ENCODE peak calls at places on chromosomes 4 and X, in seven cellular contexts. One of them, this sample, is unnamed.

GRCh38 chr4:79695848-79696247 is 287.8 kb upstream of the GK2 start:
- DNase-seq in K562: no peak
- DNase-seq in HCT116: no peak
- DNase-seq in H1: no peak
- DNase-seq in HepG2: no peak
- DNase-seq in GM12878: no peak
- DNase-seq in SK-N-SH: no peak
- DNase-seq in this sample: no peak

GRCh38 chrX:105711805-105712204 is 110.5 kb upstream of the NRK start:
- DNase-seq in SK-N-SH: no peak
- DNase-seq in GM12878: no peak
- DNase-seq in K562: no peak
- DNase-seq in H1: no peak
- DNase-seq in HCT116: no peak
- DNase-seq in HepG2: no peak
- DNase-seq in this sample: no peak

GRCh38 chr4:146110847-146111485 is 64.6 kb upstream of the LSM6 start:
- DNase-seq in HCT116: no peak
- DNase-seq in H1: no peak
- DNase-seq in GM12878: no peak
- DNase-seq in SK-N-SH: no peak
- DNase-seq in HepG2: peak
- DNase-seq in K562: no peak
- DNase-seq in this sample: no peak

GRCh38 chrX:74422576-74423288 is 1.4 kb downstream of the SLC16A2 start:
- DNase-seq in HCT116: no peak
- DNase-seq in K562: no peak
- DNase-seq in HepG2: peak
- DNase-seq in H1: no peak
- DNase-seq in GM12878: no peak
- DNase-seq in SK-N-SH: peak
- DNase-seq in this sample: no peak

GRCh38 chrX:15956684-15957083 is 102.1 kb upstream of the AP1S2 start:
- DNase-seq in K562: no peak
- DNase-seq in GM12878: no peak
- DNase-seq in H1: no peak
- DNase-seq in HepG2: no peak
- DNase-seq in SK-N-SH: no peak
- DNase-seq in HCT116: no peak
- DNase-seq in this sample: no peak

GRCh38 chrX:28133763-28134162 is 152.5 kb upstream of the DCAF8L1 start:
- DNase-seq in H1: no peak
- DNase-seq in HepG2: no peak
- DNase-seq in GM12878: no peak
- DNase-seq in HCT116: no peak
- DNase-seq in K562: no peak
- DNase-seq in SK-N-SH: no peak
- DNase-seq in this sample: no peak

GRCh38 chr4:20592666-20593065 is 107.6 kb upstream of the PACRGL start:
- DNase-seq in HepG2: no peak
- DNase-seq in SK-N-SH: no peak
- DNase-seq in HCT116: no peak
- DNase-seq in H1: no peak
- DNase-seq in K562: no peak
- DNase-seq in GM12878: no peak
- DNase-seq in this sample: no peak

GRCh38 chr4:56468097-56468422 is 643 bp downstream of the SRP72 start:
- DNase-seq in H1: no peak
- DNase-seq in HCT116: peak
- DNase-seq in HepG2: peak
- DNase-seq in SK-N-SH: peak
- DNase-seq in GM12878: peak
- DNase-seq in K562: peak
- DNase-seq in this sample: peak

GRCh38 chr4:168551211-168551610 is 54.4 kb downstream of the PALLD start:
- DNase-seq in SK-N-SH: no peak
- DNase-seq in GM12878: no peak
- DNase-seq in K562: no peak
- DNase-seq in H1: no peak
- DNase-seq in HepG2: no peak
- DNase-seq in HCT116: no peak
- DNase-seq in this sample: no peak

GRCh38 chrX:74133156-74133796 is 170.7 kb upstream of the ZCCHC13 start:
- DNase-seq in HepG2: peak
- DNase-seq in HCT116: peak
- DNase-seq in H1: no peak
- DNase-seq in GM12878: peak
- DNase-seq in K562: peak
- DNase-seq in SK-N-SH: peak
- DNase-seq in this sample: peak

GRCh38 chr4:110597582-110597981 is 25.3 kb downstream of the PITX2 start:
- DNase-seq in GM12878: no peak
- DNase-seq in SK-N-SH: no peak
- DNase-seq in HepG2: no peak
- DNase-seq in H1: no peak
- DNase-seq in K562: no peak
- DNase-seq in HCT116: no peak
- DNase-seq in this sample: no peak

GRCh38 chr4:30722916-30723270 is 2.7 kb downstream of the PCDH7 start:
- DNase-seq in GM12878: no peak
- DNase-seq in K562: no peak
- DNase-seq in HepG2: no peak
- DNase-seq in HCT116: no peak
- DNase-seq in SK-N-SH: peak
- DNase-seq in H1: no peak
- DNase-seq in this sample: no peak

GRCh38 chrX:13647709-13648212 is 5.2 kb upstream of the TCEANC start:
- DNase-seq in K562: peak
- DNase-seq in HCT116: peak
- DNase-seq in HepG2: peak
- DNase-seq in SK-N-SH: no peak
- DNase-seq in H1: no peak
- DNase-seq in GM12878: no peak
- DNase-seq in this sample: no peak

GRCh38 chr4:76550966-76551780 is 116.1 kb downstream of the SHROOM3 start:
- DNase-seq in HepG2: no peak
- DNase-seq in SK-N-SH: no peak
- DNase-seq in K562: no peak
- DNase-seq in H1: no peak
- DNase-seq in GM12878: no peak
- DNase-seq in HCT116: no peak
- DNase-seq in this sample: peak

GRCh38 chr4:99816611-99817309 is at the start of gene DAPP1:
- DNase-seq in HepG2: no peak
- DNase-seq in HCT116: no peak
- DNase-seq in H1: no peak
- DNase-seq in SK-N-SH: no peak
- DNase-seq in GM12878: peak
- DNase-seq in K562: no peak
- DNase-seq in this sample: peak

GRCh38 chr4:82721819-82722423 is 76.7 kb downstream of the SCD5 start:
- DNase-seq in GM12878: no peak
- DNase-seq in HepG2: peak
- DNase-seq in H1: no peak
- DNase-seq in HCT116: peak
- DNase-seq in SK-N-SH: peak
- DNase-seq in K562: peak
- DNase-seq in this sample: peak

GRCh38 chr4:173529505-173530325 is at the start of gene HAND2:
- DNase-seq in GM12878: no peak
- DNase-seq in SK-N-SH: peak
- DNase-seq in K562: peak
- DNase-seq in HepG2: no peak
- DNase-seq in H1: no peak
- DNase-seq in HCT116: no peak
- DNase-seq in this sample: no peak

GRCh38 chrX:120456973-120457372 is 12.1 kb downstream of the LAMP2 start:
- DNase-seq in GM12878: no peak
- DNase-seq in H1: no peak
- DNase-seq in K562: peak
- DNase-seq in HCT116: no peak
- DNase-seq in HepG2: no peak
- DNase-seq in SK-N-SH: no peak
- DNase-seq in this sample: no peak

GRCh38 chrX:136251042-136251991 is at the start of gene MAP7D3:
- DNase-seq in HepG2: no peak
- DNase-seq in GM12878: no peak
- DNase-seq in SK-N-SH: peak
- DNase-seq in H1: peak
- DNase-seq in K562: peak
- DNase-seq in HCT116: peak
- DNase-seq in this sample: no peak

GRCh38 chr4:173256825-173257224 is 77.3 kb downstream of the HMGB2 start:
- DNase-seq in K562: no peak
- DNase-seq in HepG2: no peak
- DNase-seq in H1: no peak
- DNase-seq in GM12878: no peak
- DNase-seq in HCT116: no peak
- DNase-seq in SK-N-SH: no peak
- DNase-seq in this sample: no peak

GRCh38 chr4:109973529-109973905 is 60.8 kb downstream of the EGF start:
- DNase-seq in GM12878: no peak
- DNase-seq in HepG2: peak
- DNase-seq in SK-N-SH: no peak
- DNase-seq in K562: no peak
- DNase-seq in H1: no peak
- DNase-seq in HCT116: no peak
- DNase-seq in this sample: no peak

GRCh38 chrX:100829730-100830129 is 9.5 kb downstream of the CSTF2 start:
- DNase-seq in GM12878: peak
- DNase-seq in K562: no peak
- DNase-seq in HCT116: no peak
- DNase-seq in SK-N-SH: no peak
- DNase-seq in H1: no peak
- DNase-seq in HepG2: no peak
- DNase-seq in this sample: no peak

GRCh38 chr4:3819210-3819919 is 53.2 kb downstream of the ADRA2C start:
- DNase-seq in GM12878: no peak
- DNase-seq in HCT116: no peak
- DNase-seq in SK-N-SH: no peak
- DNase-seq in HepG2: peak
- DNase-seq in K562: no peak
- DNase-seq in H1: no peak
- DNase-seq in this sample: no peak

DNA sequence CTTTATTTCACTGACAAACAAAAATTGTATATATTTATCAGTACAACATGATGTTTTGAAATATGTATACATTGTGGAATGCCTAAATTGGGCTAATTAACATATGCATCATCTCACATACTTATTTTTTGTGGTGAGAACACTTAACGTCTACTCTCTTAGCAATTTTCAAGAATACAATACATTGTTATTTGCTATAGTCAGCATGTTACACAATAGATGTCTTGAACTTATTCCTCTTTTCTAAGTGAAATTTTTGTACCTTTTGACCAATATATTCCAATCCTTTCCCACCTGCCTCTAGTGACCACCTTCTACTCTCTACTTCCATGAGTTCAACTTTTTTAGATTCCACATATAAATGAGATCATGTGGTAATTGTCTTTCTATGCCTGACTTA is 35.1 kb downstream of the C4orf46 start:
- DNase-seq in H1: no peak
- DNase-seq in K562: no peak
- DNase-seq in SK-N-SH: no peak
- DNase-seq in GM12878: no peak
- DNase-seq in HepG2: no peak
- DNase-seq in HCT116: no peak
- DNase-seq in this sample: no peak
- TF ChIP-seq JUND in H1: no peak
- TF ChIP-seq JUND in K562: no peak
- TF ChIP-seq JUND in SK-N-SH: no peak
- TF ChIP-seq JUND in GM12878: no peak
- TF ChIP-seq JUND in HepG2: no peak
- TF ChIP-seq JUND in HCT116: no peak
- TF ChIP-seq JUND in this sample: no peak

GRCh38 chr4:73127839-73128448 is 58.4 kb upstream of the COX18 start:
- DNase-seq in H1: no peak
- DNase-seq in SK-N-SH: peak
- DNase-seq in K562: peak
- DNase-seq in GM12878: no peak
- DNase-seq in HepG2: peak
- DNase-seq in HCT116: no peak
- DNase-seq in this sample: peak
- TF ChIP-seq JUND in H1: no peak
- TF ChIP-seq JUND in SK-N-SH: no peak
- TF ChIP-seq JUND in K562: no peak
- TF ChIP-seq JUND in GM12878: no peak
- TF ChIP-seq JUND in HepG2: no peak
- TF ChIP-seq JUND in HCT116: no peak
- TF ChIP-seq JUND in this sample: no peak

GRCh38 chr4:68724426-68724825 is 54.0 kb upstream of the UGT2B15 start:
- DNase-seq in SK-N-SH: no peak
- DNase-seq in H1: no peak
- DNase-seq in HepG2: no peak
- DNase-seq in HCT116: no peak
- DNase-seq in GM12878: no peak
- DNase-seq in K562: no peak
- DNase-seq in this sample: no peak

GRCh38 chr4:68724922-68725321 is 54.5 kb upstream of the UGT2B15 start:
- DNase-seq in HCT116: no peak
- DNase-seq in HepG2: no peak
- DNase-seq in GM12878: no peak
- DNase-seq in H1: no peak
- DNase-seq in K562: no peak
- DNase-seq in SK-N-SH: no peak
- DNase-seq in this sample: no peak

GRCh38 chr4:68718447-68719074 is 48.1 kb upstream of the UGT2B15 start:
- DNase-seq in HCT116: no peak
- DNase-seq in HepG2: no peak
- DNase-seq in H1: no peak
- DNase-seq in SK-N-SH: no peak
- DNase-seq in K562: no peak
- DNase-seq in GM12878: no peak
- DNase-seq in this sample: no peak

GRCh38 chr4:68717999-68718398 is 47.5 kb upstream of the UGT2B15 start:
- DNase-seq in SK-N-SH: no peak
- DNase-seq in K562: no peak
- DNase-seq in HepG2: no peak
- DNase-seq in GM12878: no peak
- DNase-seq in H1: no peak
- DNase-seq in HCT116: no peak
- DNase-seq in this sample: no peak

DNA sequence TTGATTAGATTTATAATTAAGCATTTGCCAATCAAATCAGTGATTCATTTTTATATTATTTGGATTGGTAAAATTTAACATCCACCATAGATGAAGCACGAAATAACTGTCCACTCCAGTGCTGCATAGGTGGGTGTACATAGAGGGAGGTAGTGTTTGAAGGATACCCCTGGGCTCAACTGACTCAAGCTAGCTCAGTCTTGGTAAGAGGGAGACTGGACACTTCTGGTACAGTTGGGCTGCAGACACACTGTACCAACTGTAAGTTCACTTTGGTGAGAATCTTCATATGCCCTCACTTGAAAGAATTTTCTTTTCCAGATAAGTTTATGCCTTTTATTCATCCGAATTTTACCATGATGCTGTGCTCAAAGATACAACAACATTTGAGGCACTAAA is 48.6 kb upstream of the UGT2B15 start:
- DNase-seq in K562: no peak
- DNase-seq in H1: no peak
- DNase-seq in SK-N-SH: no peak
- DNase-seq in HCT116: no peak
- DNase-seq in GM12878: no peak
- DNase-seq in HepG2: no peak
- DNase-seq in this sample: no peak
- TF ChIP-seq JUND in K562: no peak
- TF ChIP-seq JUND in H1: no peak
- TF ChIP-seq JUND in SK-N-SH: no peak
- TF ChIP-seq JUND in HCT116: no peak
- TF ChIP-seq JUND in GM12878: no peak
- TF ChIP-seq JUND in HepG2: no peak
- TF ChIP-seq JUND in this sample: no peak

GRCh38 chr4:147481577-147482109 is 746 bp downstream of the EDNRA start:
- DNase-seq in H1: no peak
- DNase-seq in GM12878: no peak
- DNase-seq in HCT116: no peak
- DNase-seq in K562: no peak
- DNase-seq in SK-N-SH: no peak
- DNase-seq in HepG2: no peak
- DNase-seq in this sample: no peak
- TF ChIP-seq JUND in H1: no peak
- TF ChIP-seq JUND in GM12878: no peak
- TF ChIP-seq JUND in HCT116: no peak
- TF ChIP-seq JUND in K562: no peak
- TF ChIP-seq JUND in SK-N-SH: no peak
- TF ChIP-seq JUND in HepG2: no peak
- TF ChIP-seq JUND in this sample: no peak